ENCODE peak calls at places on chromosomes 3 and 15, in seven cellular contexts. V is cardiac muscle cell, F is gastrocnemius medialis, X is sciatic nerve, O is cerebellum, Z is RPMI7951, H is GM23248. Y is an unnamed sample.

GRCh38 chr3:42698911-42699230 is 3.7 kb downstream of the HHATL start:
- DNase-seq in O (no peak), X (no peak), V (no peak), Z (no peak), H (no peak), F (peak; percentile 35), Y (no peak)

GRCh38 chr3:182117583-182117982 is 405.9 kb downstream of the SOX2 start:
- DNase-seq in V (no peak), X (no peak), H (no peak), Z (no peak), O (no peak), F (no peak), Y (no peak)

GRCh38 chr3:129606522-129607390 is at the start of gene PLXND1:
- DNase-seq in Z (peak; percentile 70), F (peak; percentile 51), O (peak; percentile 43), H (peak; percentile 80), V (peak; percentile 86), X (peak; percentile 90), Y (peak; percentile 87)

GRCh38 chr3:127078626-127079025 is 95.7 kb downstream of the PLXNA1 start:
- DNase-seq in F (no peak), Z (no peak), V (no peak), X (peak; percentile 25), O (no peak), H (no peak), Y (no peak)

GRCh38 chr15:74391604-74392401 is 24.4 kb upstream of the CYP11A1 start:
- DNase-seq in V (no peak), Z (no peak), O (no peak), X (no peak), F (no peak), H (no peak), Y (no peak)

GRCh38 chr3:197430961-197431910 is 124.5 kb downstream of the BDH1 start:
- DNase-seq in H (peak; percentile 73), V (peak; percentile 61), O (no peak), F (no peak), X (no peak), Z (no peak), Y (no peak)

GRCh38 chr3:5190147-5190791 is 2.8 kb downstream of the EDEM1 start:
- DNase-seq in X (no peak), O (no peak), H (no peak), F (no peak), Z (no peak), V (no peak), Y (no peak)

GRCh38 chr3:46851364-46852328 is 11.6 kb downstream of the MYL3 start:
- DNase-seq in V (no peak), O (no peak), Z (no peak), H (no peak), F (no peak), X (peak; percentile 42), Y (peak; percentile 51)